ENCODE peak calls at places on chromosome 4, in six cellular contexts. Q is fibroblast of pulmonary artery, G is GM12878, C is body of pancreas, P is psoas muscle, K is HAP-1. O is an unnamed sample.

GRCh38 chr4:115537387-115537786 is 424.0 kb upstream of the NDST4 start:
- DNase-seq in G (no peak), P (no peak), Q (no peak), K (peak; percentile 35), C (no peak), O (no peak)

GRCh38 chr4:118033148-118034060 is 882 bp upstream of the NDST3 start:
- DNase-seq in Q (peak; percentile 25), P (peak; percentile 60), K (peak; percentile 25), G (no peak), C (peak; percentile 37), O (peak; percentile 71)

GRCh38 chr4:152109585-152110509 is 349.0 kb upstream of the GATB start:
- DNase-seq in C (no peak), Q (no peak), G (no peak), K (no peak), P (no peak), O (no peak)

GRCh38 chr4:41369680-41370079 is 113.0 kb downstream of the UCHL1 start:
- DNase-seq in K (no peak), Q (peak; percentile 24), G (no peak), P (peak; percentile 88), C (peak; percentile 44), O (no peak)

GRCh38 chr4:40186665-40187014 is 10.2 kb upstream of the RHOH start:
- DNase-seq in K (no peak), Q (no peak), C (no peak), G (no peak), P (no peak), O (no peak)

GRCh38 chr4:109301691-109302365 is 630 bp downstream of the COL25A1 start:
- DNase-seq in Q (no peak), C (no peak), G (no peak), P (no peak), K (no peak), O (no peak)

GRCh38 chr4:25441519-25442117 is 64.6 kb downstream of the ANAPC4 start:
- DNase-seq in K (peak; percentile 46), Q (peak; percentile 81), G (no peak), C (peak; percentile 64), P (no peak), O (peak; percentile 72)

GRCh38 chr4:47744253-47744652 is 93.6 kb downstream of the CORIN start:
- DNase-seq in C (no peak), G (no peak), P (no peak), Q (no peak), K (no peak), O (no peak)

GRCh38 chr4:97153042-97153441 is 990.2 kb downstream of the STPG2 start:
- DNase-seq in P (no peak), C (no peak), G (no peak), Q (peak; percentile 22), K (peak; percentile 31), O (peak; percentile 19)

DNA sequence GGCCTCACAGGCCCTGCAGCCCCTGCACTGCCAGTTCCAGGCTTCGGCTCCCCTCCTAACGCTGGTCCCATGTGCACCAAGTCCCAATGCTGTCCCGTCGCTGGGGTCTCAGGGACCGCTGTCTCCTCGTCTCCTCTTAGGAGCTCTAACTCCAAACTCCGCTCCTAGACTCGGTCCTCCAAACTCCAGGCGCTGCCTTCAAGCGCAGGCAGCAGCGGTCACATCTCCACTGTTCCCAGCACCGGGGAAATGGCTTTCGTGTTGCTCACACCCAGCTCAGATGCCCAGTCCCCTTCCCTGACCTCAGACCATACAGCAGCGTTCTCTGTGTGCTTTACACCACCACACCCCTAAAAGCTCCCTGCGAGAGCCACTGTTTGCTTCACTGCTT is 19.6 kb upstream of the HMX1 start:
- DNase-seq in Q (no peak), G (no peak), C (no peak), K (no peak), P (no peak), O (no peak)
- H3K4me3 ChIP-seq in Q (no peak overlapping the region), G (no peak overlapping the region), C (no peak overlapping the region), K (no peak overlapping the region), P (no peak overlapping the region), O (no peak overlapping the region)

GRCh38 chr4:76607846-76608245 is 172.8 kb downstream of the SHROOM3 start:
- DNase-seq in G (no peak), P (no peak), Q (no peak), K (no peak), C (no peak), O (no peak)

GRCh38 chr4:76605099-76605563 is 170.1 kb downstream of the SHROOM3 start:
- DNase-seq in C (no peak), P (no peak), K (no peak), Q (no peak), G (no peak), O (no peak)

GRCh38 chr4:76610751-76611150 is 175.7 kb downstream of the SHROOM3 start:
- DNase-seq in C (no peak), Q (no peak), K (no peak), G (no peak), P (no peak), O (no peak)

GRCh38 chr4:76607266-76607799 is 172.3 kb downstream of the SHROOM3 start:
- DNase-seq in G (peak; percentile 62), K (peak; percentile 99), P (no peak), Q (peak; percentile 48), C (no peak), O (no peak)

DNA sequence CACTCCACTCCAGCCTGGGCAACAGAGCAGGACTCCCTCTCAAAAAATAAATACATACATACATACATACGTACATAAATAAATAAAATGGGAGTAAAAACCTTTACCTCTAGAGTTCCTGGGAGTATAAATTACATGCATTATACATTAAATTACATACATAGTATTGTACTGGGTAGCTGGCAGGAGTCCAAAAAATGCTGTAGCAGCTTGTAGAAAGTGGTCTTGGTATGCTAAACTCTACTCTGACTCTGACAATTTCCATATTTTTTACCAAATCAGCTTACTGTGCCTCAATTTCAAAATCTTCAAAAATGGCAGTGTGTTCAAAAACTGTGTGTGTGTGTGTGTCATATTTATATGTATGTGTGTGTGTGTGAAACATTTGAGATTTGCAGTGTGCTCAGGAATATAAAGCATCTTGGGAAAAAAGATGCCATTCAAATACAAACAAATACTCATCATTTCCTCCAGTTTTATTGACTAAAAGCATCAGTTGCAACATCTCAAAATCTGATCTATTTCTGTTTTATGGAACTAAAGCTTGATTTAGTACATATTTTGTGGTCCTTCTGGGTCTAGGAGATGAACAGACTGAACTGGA is 171.7 kb downstream of the SHROOM3 start:
- DNase-seq in G (no peak), C (no peak), Q (no peak), K (peak; percentile 60), P (no peak), O (no peak)
- H3K4me3 ChIP-seq in G (peak overlapping the region; percentile 41), C (no peak overlapping the region), Q (no peak overlapping the region), K (no peak overlapping the region), P (no peak overlapping the region), O (no peak overlapping the region)

GRCh38 chr4:173264960-173265281 is 69.2 kb downstream of the HMGB2 start:
- DNase-seq in Q (no peak), P (peak; percentile 62), C (no peak), K (no peak), G (no peak), O (no peak)
- H3K4me3 ChIP-seq in Q (no peak overlapping the region), P (no peak overlapping the region), C (no peak overlapping the region), K (no peak overlapping the region), G (no peak overlapping the region), O (no peak overlapping the region)

DNA sequence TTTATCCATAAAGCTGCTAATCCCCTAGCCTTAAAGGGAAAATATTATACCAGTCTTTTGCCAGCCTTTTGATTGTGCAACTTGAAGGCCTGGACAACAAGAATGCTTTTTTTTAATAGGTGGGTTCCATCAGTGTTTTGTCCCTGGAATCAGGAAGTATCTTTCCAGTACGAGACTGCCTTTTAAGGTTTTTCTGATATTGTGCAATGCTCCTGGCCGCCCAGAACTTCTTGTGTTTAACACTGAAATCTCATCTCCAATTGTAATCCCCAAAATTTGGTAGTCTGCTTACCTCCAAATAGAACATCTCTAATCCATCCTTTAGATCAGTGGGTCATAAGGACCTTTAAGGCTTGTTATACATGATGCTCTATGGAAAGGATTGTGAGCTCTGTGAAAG is 256.7 kb downstream of the NAF1 start:
- DNase-seq in P (no peak), C (no peak), K (no peak), Q (no peak), G (no peak), O (no peak)
- H3K4me3 ChIP-seq in P (no peak overlapping the region), C (no peak overlapping the region), K (no peak overlapping the region), Q (no peak overlapping the region), G (no peak overlapping the region), O (no peak overlapping the region)

DNA sequence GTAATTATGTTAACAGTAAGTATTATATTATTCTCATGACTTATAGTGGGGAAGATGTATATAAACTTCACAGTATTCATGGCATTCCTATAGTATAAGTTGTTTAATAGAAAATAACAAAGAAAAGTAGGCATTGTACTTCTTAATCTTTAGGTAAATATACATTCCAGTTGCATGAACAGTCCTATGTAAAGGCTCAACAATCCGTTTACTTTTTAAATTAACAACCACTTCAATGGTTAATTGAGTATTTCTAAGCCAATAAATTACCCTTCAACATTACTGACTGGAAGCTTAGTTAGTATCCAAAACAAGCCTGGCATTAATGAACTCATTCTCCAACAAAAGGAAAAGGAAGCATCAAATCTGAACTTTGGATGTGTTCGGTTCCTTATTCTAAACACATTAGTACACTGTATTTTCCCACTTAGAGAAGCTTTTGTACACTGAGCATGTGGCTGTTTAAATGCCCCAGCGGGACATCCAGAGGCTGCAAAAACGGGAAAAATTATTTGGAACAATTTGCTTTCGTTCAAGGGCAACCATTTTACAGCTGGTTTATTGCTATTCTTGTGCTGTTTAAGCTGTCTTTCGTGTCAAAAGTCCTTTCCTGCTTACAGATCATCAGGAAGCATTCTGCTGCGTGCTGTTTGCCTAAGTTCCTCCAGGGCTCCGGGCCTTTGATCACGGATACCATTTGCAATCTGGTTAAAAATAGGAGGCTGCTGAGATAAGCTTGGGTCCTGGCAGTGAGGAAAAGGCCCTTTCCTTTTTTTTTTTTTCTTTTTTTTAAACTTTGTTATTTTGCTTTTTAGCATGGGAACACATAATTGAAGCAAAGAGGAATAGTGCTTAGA is 460.3 kb downstream of the SPRY1 start:
- DNase-seq in C (peak; percentile 14), G (no peak), K (peak; percentile 72), P (peak; percentile 57), Q (peak; percentile 73), O (peak; percentile 35)
- H3K4me3 ChIP-seq in C (no peak overlapping the region), G (no peak overlapping the region), K (no peak overlapping the region), P (peak overlapping the region; percentile 47), Q (no peak overlapping the region), O (no peak overlapping the region)

GRCh38 chr4:183905593-183906485 is 732 bp downstream of the STOX2 start:
- DNase-seq in P (peak; percentile 65), C (peak; percentile 52), G (no peak), K (peak; percentile 86), Q (peak; percentile 22), O (peak; percentile 32)

GRCh38 chr4:183906736-183907651 is 1.9 kb downstream of the STOX2 start:
- DNase-seq in K (peak; percentile 35), P (no peak), Q (no peak), C (no peak), G (no peak), O (peak; percentile 6)

GRCh38 chr4:183909187-183909586 is 4.1 kb downstream of the STOX2 start:
- DNase-seq in Q (no peak), C (no peak), K (no peak), G (no peak), P (no peak), O (no peak)

GRCh38 chr4:183906486-183906735 is 1.3 kb downstream of the STOX2 start:
- DNase-seq in K (no peak), C (no peak), G (no peak), P (no peak), Q (no peak), O (no peak)

DNA sequence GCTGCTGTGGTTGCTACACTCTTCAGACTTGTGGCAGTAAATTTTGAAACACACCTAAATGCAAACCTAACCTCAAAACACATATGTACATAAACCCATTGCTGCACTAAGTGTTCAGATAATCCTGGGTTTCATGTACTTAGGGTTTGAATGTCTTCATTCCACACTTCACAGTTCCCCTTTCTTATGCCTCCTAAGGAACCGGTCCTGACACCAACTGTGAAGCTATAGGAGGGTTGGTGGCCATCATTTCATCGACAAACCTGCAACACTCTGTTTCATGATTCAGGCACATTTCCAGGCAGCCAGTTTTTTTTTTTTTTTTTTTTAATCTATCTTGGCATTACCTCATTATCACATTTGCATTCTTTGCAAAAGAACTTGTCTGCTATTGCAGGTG is 3.2 kb downstream of the STOX2 start:
- DNase-seq in P (no peak), K (no peak), Q (no peak), C (peak; percentile 13), G (no peak), O (no peak)
- H3K4me3 ChIP-seq in P (no peak overlapping the region), K (peak overlapping the region; percentile 60), Q (no peak overlapping the region), C (no peak overlapping the region), G (no peak overlapping the region), O (no peak overlapping the region)